ENCODE peak calls at places on chromosomes 16 and 17, in five cellular contexts. S is left lung, H is amygdala, T is EH, K is activated T-helper 1 cell treated with Interleukin-2 at 50 U/mL for 16 hours. P is an unnamed sample.

GRCh38 chr17:36755586-36755985 is 154.2 kb downstream of the MRM1 start:
- DNase-seq in S (no peak), H (no peak), T (peak), K (no peak), P (no peak)

GRCh38 chr16:79716645-79717323 is 116.2 kb upstream of the MAF start:
- DNase-seq in S (no peak), H (no peak), T (no peak), K (no peak), P (no peak)

GRCh38 chr16:50335198-50335958 is 33.4 kb downstream of the BRD7 start:
- DNase-seq in S (no peak), H (no peak), T (peak), K (peak), P (no peak)

GRCh38 chr17:39527220-39527813 is 66.0 kb downstream of the CDK12 start:
- DNase-seq in S (no peak), H (no peak), T (peak), K (no peak), P (no peak)

GRCh38 chr16:19167710-19168172 is 299 bp upstream of the SYT17 start:
- DNase-seq in S (peak), H (peak), T (peak), K (no peak), P (no peak)

GRCh38 chr16:85402910-85403692 is 210.0 kb upstream of the GSE1 start:
- DNase-seq in S (peak), H (no peak), T (peak), K (no peak), P (no peak)

GRCh38 chr17:58325976-58326468 is 2.6 kb downstream of the TSPOAP1 start:
- DNase-seq in S (no peak), H (no peak), T (no peak), K (no peak), P (no peak)

GRCh38 chr16:12157510-12158093 is 181.1 kb downstream of the SNX29 start:
- DNase-seq in S (no peak), H (no peak), T (peak), K (no peak), P (no peak)

GRCh38 chr17:56125830-56126819 is 27.1 kb upstream of the ANKFN1 start:
- DNase-seq in S (no peak), H (no peak), T (peak), K (no peak), P (no peak)

GRCh38 chr17:4788807-4789700 is at the start of gene GLTPD2:
- DNase-seq in S (no peak), H (no peak), T (peak), K (no peak), P (peak)

GRCh38 chr16:68379472-68380347 is 68.6 kb downstream of the SMPD3 start:
- DNase-seq in S (no peak), H (no peak), T (no peak), K (no peak), P (no peak)

GRCh38 chr17:81821603-81822311 is 11.3 kb downstream of the MCRIP1 start:
- DNase-seq in S (peak), H (peak), T (peak), K (no peak), P (peak)

GRCh38 chr17:61253293-61253801 is 146.3 kb upstream of the TBX2 start:
- DNase-seq in S (peak), H (no peak), T (no peak), K (no peak), P (no peak)

GRCh38 chr16:21081329-21081728 is 69.3 kb downstream of the DNAH3 start:
- DNase-seq in S (no peak), H (no peak), T (no peak), K (no peak), P (no peak)

GRCh38 chr17:40772101-40772500 is at the start of gene KRT26:
- DNase-seq in S (no peak), H (no peak), T (no peak), K (no peak), P (no peak)

GRCh38 chr16:3113765-3114479 is 1.5 kb downstream of the ZNF205 start:
- DNase-seq in S (no peak), H (no peak), T (peak), K (no peak), P (no peak)

GRCh38 chr17:1644493-1645206 is 882 bp downstream of the SCARF1 start:
- DNase-seq in S (peak), H (no peak), T (peak), K (no peak), P (no peak)

GRCh38 chr16:51113254-51114125 is 37.6 kb downstream of the SALL1 start:
- DNase-seq in S (no peak), H (no peak), T (no peak), K (no peak), P (no peak)

GRCh38 chr16:57748596-57748995 is 13.0 kb downstream of the KATNB1 start:
- DNase-seq in S (no peak), H (no peak), T (no peak), K (no peak), P (no peak)

P was measured in suprapubic skin.